ENCODE peak calls at places on chromosome 5, in four cellular contexts. C, B, E and Y are unnamed samples.

GRCh38 chr5:54115768-54116403 is 194.5 kb downstream of the ARL15 start:
- DNase-seq in E (no peak), B (no peak), C (no peak), Y (no peak)

GRCh38 chr5:122126177-122126701 is 3.1 kb upstream of the ZNF474 start:
- DNase-seq in E (peak; percentile 13), C (no peak), B (peak; percentile 81), Y (no peak)

GRCh38 chr5:26761040-26761439 is 277.3 kb downstream of the CDH9 start:
- DNase-seq in B (no peak), C (no peak), E (no peak), Y (no peak)

GRCh38 chr5:1568201-1568979 is 44.6 kb upstream of the LPCAT1 start:
- DNase-seq in B (peak; percentile 79), E (no peak), C (no peak), Y (no peak)

GRCh38 chr5:40410231-40410861 is 269.4 kb upstream of the PTGER4 start:
- DNase-seq in E (no peak), C (no peak), B (peak; percentile 75), Y (no peak)

GRCh38 chr5:107442452-107442851 is 228.3 kb downstream of the EFNA5 start:
- DNase-seq in C (no peak), B (no peak), E (no peak), Y (no peak)

GRCh38 chr5:1949253-1949652 is 66.5 kb upstream of the IRX4 start:
- DNase-seq in C (no peak), E (no peak), B (no peak), Y (no peak)

GRCh38 chr5:147628054-147628895 is 118.4 kb upstream of the DPYSL3 start:
- DNase-seq in C (peak; percentile 13), E (peak; percentile 93), B (peak; percentile 74), Y (no peak)

GRCh38 chr5:132322266-132322665 is 28.1 kb downstream of the SLC22A4 start:
- DNase-seq in C (no peak), E (peak; percentile 87), B (no peak), Y (no peak)

GRCh38 chr5:58412081-58412480 is 47.8 kb downstream of the PLK2 start:
- DNase-seq in B (no peak), C (no peak), E (no peak), Y (no peak)

GRCh38 chr5:79540939-79541338 is 27.0 kb upstream of the HOMER1 start:
- DNase-seq in E (no peak), B (no peak), C (no peak), Y (no peak)

GRCh38 chr5:43191740-43192557 is at the start of gene NIM1K:
- DNase-seq in B (peak; percentile 15), E (peak; percentile 81), C (peak; percentile 79), Y (peak; percentile 45)

GRCh38 chr5:111360173-111360572 is 136.0 kb downstream of the CAMK4 start:
- DNase-seq in B (no peak), E (no peak), C (no peak), Y (no peak)

GRCh38 chr5:91018712-91019371 is 364.3 kb downstream of the ARRDC3 start:
- DNase-seq in C (no peak), E (no peak), B (no peak), Y (no peak)

GRCh38 chr5:81302596-81302995 is 1.2 kb downstream of the ZCCHC9 start:
- DNase-seq in E (no peak), C (no peak), B (no peak), Y (no peak)

GRCh38 chr5:81297531-81297930 is 3.9 kb upstream of the ZCCHC9 start:
- DNase-seq in B (no peak), C (no peak), E (no peak), Y (no peak)

GRCh38 chr5:81305783-81306182 is 4.4 kb downstream of the ZCCHC9 start:
- DNase-seq in E (no peak), B (no peak), C (no peak), Y (no peak)

GRCh38 chr5:81303563-81303962 is 2.2 kb downstream of the ZCCHC9 start:
- DNase-seq in E (no peak), C (no peak), B (peak; percentile 27), Y (no peak)

GRCh38 chr5:81301221-81302015 is at the start of gene ZCCHC9:
- DNase-seq in B (peak; percentile 96), C (peak; percentile 91), E (peak; percentile 99), Y (peak; percentile 86)
- TF ChIP-seq CTCF in B (peak; percentile 16), C (peak; percentile 13), E (no peak), Y (no peak)

DNA sequence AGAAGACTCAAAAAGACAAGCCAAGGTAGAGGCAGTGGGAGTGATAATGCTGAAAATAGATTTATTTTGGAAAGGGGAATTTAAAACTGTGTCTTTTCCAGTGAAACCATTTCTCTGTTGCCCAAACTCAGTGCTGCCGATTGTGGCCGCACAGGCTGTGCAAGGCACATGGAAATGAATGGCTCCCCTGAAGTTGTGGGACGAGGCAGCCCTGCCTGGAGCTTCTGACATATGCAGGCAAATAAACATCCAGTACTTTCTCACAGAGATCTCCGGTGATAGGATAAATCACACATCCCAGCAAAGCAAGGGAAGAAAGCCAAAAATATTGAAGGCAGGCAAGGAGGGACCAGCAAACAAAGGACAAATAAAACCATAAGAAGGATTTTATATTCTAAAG is 464.5 kb downstream of the MTRR start:
- DNase-seq in B (no peak), E (no peak), C (no peak), Y (no peak)
- TF ChIP-seq CTCF in B (no peak), E (no peak), C (no peak), Y (no peak)

GRCh38 chr5:92885950-92886349 is 695.1 kb downstream of the NR2F1-AS1 start:
- DNase-seq in E (peak; percentile 69), B (no peak), C (no peak), Y (no peak)
- TF ChIP-seq CTCF in E (peak; percentile 64), B (no peak), C (peak; percentile 9), Y (no peak)

GRCh38 chr5:179623906-179624741 is 653 bp upstream of the HNRNPH1 start:
- DNase-seq in C (no peak), B (peak; percentile 90), E (peak; percentile 86), Y (no peak)
- TF ChIP-seq CTCF in C (no peak), B (no peak), E (no peak), Y (no peak)

DNA sequence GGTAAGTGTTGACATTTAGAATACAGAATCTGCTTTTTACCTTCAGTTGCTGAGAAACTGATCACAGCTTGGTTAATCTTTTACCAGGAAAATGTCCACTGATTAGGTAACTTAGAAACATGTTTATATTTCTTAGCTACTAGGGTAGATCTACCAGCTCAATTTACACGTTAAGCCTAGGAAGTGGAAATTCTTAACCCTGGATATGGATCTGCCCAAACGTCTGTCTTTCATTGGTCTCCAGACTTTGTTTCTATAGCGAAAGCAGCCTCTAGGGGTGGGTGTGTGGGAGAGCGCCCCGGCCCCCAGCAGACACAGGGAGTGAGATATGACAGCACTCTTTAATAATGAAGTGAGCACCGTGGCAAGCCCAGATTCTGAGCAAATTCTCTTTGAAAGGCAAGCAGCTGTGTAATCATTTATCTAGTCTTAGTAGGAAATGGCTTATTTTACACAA is 141.6 kb upstream of the ZNF608 start:
- DNase-seq in E (peak; percentile 58), B (no peak), C (no peak), Y (no peak)
- TF ChIP-seq CTCF in E (peak; percentile 41), B (no peak), C (no peak), Y (no peak)

DNA sequence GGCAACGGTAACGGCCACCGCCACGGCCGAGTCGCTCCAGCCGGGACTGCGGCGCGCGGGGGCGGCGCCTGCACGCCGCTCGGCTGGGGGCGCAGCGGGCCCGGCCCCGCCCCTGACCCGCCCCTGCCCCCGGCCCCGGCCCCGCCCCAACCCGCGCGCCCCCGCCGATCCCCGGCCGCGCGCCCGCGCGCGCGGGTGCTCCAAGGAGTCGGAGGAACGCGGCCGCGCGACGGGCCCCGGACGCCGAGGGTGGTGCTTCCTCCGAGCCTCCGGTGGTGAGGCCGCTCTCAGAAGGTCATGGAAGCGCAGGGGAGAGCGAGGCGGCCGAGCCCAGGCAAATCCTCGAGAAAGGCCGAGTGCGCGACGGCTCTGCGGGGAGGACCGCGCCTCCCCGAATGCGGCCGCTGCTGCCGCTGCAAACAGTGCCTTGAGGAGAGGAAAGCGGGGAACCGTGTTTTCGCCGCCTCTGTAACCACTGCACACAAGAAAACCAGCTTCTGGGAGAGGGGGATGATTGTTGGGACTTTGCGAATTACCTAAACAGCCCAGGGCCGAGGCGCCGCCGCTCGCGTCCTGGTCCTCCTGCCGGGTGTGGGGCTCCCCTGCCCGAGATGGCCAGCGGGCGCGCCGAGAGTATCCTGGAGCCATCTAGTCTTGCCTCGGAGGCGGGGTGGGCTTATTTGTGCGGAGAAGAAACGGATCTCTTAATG is at the start of gene LIFR:
- DNase-seq in B (peak; percentile 83), C (peak; percentile 36), E (peak; percentile 87), Y (peak; percentile 15)
- TF ChIP-seq CTCF in B (no peak), C (no peak), E (no peak), Y (no peak)

GRCh38 chr5:41924526-41924871 is 582 bp upstream of the FBXO4 start:
- DNase-seq in C (no peak), E (no peak), B (no peak), Y (no peak)

GRCh38 chr5:41927604-41928003 is 2.5 kb downstream of the FBXO4 start:
- DNase-seq in B (no peak), E (no peak), C (no peak), Y (no peak)

GRCh38 chr5:41921874-41922273 is 3.2 kb upstream of the FBXO4 start:
- DNase-seq in E (no peak), C (no peak), B (peak; percentile 61), Y (no peak)

GRCh38 chr5:41925555-41925946 is 470 bp downstream of the FBXO4 start:
- DNase-seq in E (no peak), C (no peak), B (peak; percentile 30), Y (no peak)

DNA sequence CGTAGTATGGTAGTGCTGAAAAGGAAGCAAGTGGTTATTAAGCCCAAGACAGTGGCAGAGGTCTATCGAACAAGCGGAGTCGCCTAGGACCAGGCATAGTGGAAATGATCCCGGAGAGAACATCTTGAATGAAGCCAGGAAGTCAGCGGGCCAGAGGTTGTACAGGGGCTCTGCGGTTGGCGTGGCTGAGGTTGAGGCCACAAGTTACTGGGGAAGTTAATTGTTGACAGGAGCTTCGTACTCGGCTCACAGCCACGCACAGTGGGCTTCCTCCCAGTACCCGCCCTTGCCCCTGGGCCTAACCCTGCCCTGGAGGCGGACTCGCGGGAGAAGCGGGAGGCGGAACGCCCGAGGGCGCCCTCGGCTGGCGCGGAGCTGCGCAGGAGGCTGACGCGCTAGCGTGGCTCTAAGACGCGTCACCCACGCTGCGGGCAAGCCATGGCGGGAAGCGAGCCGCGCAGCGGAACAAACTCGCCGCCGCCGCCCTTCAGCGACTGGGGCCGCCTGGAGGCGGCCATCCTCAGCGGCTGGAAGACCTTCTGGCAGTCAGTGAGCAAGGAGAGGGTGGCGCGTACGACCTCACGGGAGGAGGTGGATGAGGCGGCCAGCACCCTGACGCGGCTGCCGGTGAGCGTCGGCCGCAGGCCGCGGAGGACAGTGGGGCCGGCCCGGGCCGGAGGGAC is at the start of gene FBXO4:
- DNase-seq in C (peak; percentile 96), E (peak; percentile 65), B (peak; percentile 83), Y (peak; percentile 82)
- TF ChIP-seq CTCF in C (peak; percentile 88), E (peak; percentile 42), B (peak; percentile 55), Y (no peak)

DNA sequence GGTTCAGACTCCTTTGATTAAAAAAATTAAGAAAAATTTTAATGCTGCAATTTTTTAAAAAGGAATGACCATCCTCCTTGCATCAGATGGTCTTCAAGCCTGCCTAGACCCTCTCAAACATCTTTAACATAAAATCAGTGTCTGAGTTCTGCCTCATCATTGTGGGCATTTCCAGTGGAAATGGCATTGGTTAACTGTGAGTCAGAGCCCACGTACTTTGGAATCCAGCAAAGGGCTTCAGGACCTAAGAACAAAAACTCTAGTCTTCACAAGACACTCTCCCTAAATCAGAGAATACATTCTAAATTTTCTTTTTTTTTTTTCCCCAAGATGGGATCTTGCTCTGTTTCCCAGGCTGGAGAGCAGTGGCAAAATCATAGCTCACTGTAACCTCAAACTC is 9.4 kb upstream of the C5orf15 start:
- DNase-seq in B (peak; percentile 80), C (no peak), E (no peak), Y (no peak)
- TF ChIP-seq CTCF in B (no peak), C (no peak), E (no peak), Y (no peak)